ENCODE peak calls at places on chromosomes 16 and 17, in nine cellular contexts. J is neural progenitor cell, N is HCT116, Y is fibroblast of lung, W is MM.1S, P is hepatocyte, V is GM23248, H is PC-3, T is GM12878. K is an unnamed sample.
A peak's percentile ranks its signal among the peaks of the same experiment; 100 is the strongest.

GRCh38 chr17:7207120-7208001 is 12.3 kb downstream of the DLG4 start:
- DNase-seq in J (no peak), N (no peak), Y (peak; percentile 25), W (no peak), P (no peak), V (peak; percentile 73), H (no peak), T (no peak), K (no peak)

GRCh38 chr16:73063284-73063733 is 15.4 kb upstream of the ZFHX3 start:
- DNase-seq in J (no peak), N (no peak), Y (peak; percentile 1), W (no peak), P (no peak), V (no peak), H (no peak), T (no peak), K (no peak)

GRCh38 chr16:70705056-70705455 is 19.2 kb upstream of the MTSS2 start:
- DNase-seq in J (no peak), N (no peak), Y (peak; percentile 41), W (no peak), P (no peak), V (peak; percentile 88), H (no peak), T (no peak), K (no peak)

GRCh38 chr16:74446866-74447265 is 25.6 kb upstream of the CLEC18B start:
- DNase-seq in J (no peak), N (no peak), Y (no peak), W (no peak), P (no peak), V (no peak), H (no peak), T (no peak), K (no peak)

GRCh38 chr17:80558046-80558445 is 13.4 kb downstream of the RPTOR start:
- DNase-seq in J (no peak), N (no peak), Y (no peak), W (no peak), P (no peak), V (no peak), H (no peak), T (no peak), K (no peak)

GRCh38 chr16:86088816-86089215 is 189.9 kb downstream of the IRF8 start:
- DNase-seq in J (no peak), N (no peak), Y (no peak), W (no peak), P (no peak), V (no peak), H (no peak), T (no peak), K (no peak)

GRCh38 chr17:62140836-62141235 is 75.8 kb upstream of the MED13 start:
- DNase-seq in J (no peak), N (no peak), Y (no peak), W (no peak), P (no peak), V (no peak), H (no peak), T (no peak), K (no peak)

GRCh38 chr17:61325382-61326073 is 74.1 kb upstream of the TBX2 start:
- DNase-seq in J (no peak), N (no peak), Y (peak; percentile 63), W (no peak), P (no peak), V (peak; percentile 91), H (peak; percentile 82), T (no peak), K (no peak)

GRCh38 chr17:56109811-56110210 is 43.5 kb upstream of the ANKFN1 start:
- DNase-seq in J (no peak), N (no peak), Y (no peak), W (no peak), P (peak; percentile 2), V (no peak), H (no peak), T (no peak), K (no peak)

GRCh38 chr17:62680541-62681052 is 53.1 kb downstream of the MRC2 start:
- DNase-seq in J (no peak), N (no peak), Y (no peak), W (no peak), P (no peak), V (no peak), H (no peak), T (no peak), K (no peak)

GRCh38 chr16:5505093-5505887 is 407.7 kb upstream of the EEF2KMT start:
- DNase-seq in J (no peak), N (no peak), Y (no peak), W (no peak), P (no peak), V (no peak), H (no peak), T (no peak), K (no peak)

GRCh38 chr17:78142113-78142861 is 3.9 kb upstream of the C17orf99 start:
- DNase-seq in J (no peak), N (peak; percentile 97), Y (peak; percentile 69), W (no peak), P (peak; percentile 79), V (peak; percentile 71), H (peak; percentile 100), T (no peak), K (no peak)

GRCh38 chr17:78144146-78144719 is 2.0 kb upstream of the C17orf99 start:
- DNase-seq in J (no peak), N (no peak), Y (peak; percentile 59), W (peak; percentile 37), P (peak; percentile 80), V (peak; percentile 41), H (peak; percentile 89), T (no peak), K (no peak)

GRCh38 chr17:78144736-78145641 is 1.2 kb upstream of the C17orf99 start:
- DNase-seq in J (no peak), N (no peak), Y (no peak), W (no peak), P (no peak), V (no peak), H (peak; percentile 65), T (no peak), K (no peak)

GRCh38 chr17:78141437-78142112 is 4.6 kb upstream of the C17orf99 start:
- DNase-seq in J (no peak), N (no peak), Y (no peak), W (no peak), P (no peak), V (no peak), H (peak; percentile 25), T (no peak), K (no peak)

DNA sequence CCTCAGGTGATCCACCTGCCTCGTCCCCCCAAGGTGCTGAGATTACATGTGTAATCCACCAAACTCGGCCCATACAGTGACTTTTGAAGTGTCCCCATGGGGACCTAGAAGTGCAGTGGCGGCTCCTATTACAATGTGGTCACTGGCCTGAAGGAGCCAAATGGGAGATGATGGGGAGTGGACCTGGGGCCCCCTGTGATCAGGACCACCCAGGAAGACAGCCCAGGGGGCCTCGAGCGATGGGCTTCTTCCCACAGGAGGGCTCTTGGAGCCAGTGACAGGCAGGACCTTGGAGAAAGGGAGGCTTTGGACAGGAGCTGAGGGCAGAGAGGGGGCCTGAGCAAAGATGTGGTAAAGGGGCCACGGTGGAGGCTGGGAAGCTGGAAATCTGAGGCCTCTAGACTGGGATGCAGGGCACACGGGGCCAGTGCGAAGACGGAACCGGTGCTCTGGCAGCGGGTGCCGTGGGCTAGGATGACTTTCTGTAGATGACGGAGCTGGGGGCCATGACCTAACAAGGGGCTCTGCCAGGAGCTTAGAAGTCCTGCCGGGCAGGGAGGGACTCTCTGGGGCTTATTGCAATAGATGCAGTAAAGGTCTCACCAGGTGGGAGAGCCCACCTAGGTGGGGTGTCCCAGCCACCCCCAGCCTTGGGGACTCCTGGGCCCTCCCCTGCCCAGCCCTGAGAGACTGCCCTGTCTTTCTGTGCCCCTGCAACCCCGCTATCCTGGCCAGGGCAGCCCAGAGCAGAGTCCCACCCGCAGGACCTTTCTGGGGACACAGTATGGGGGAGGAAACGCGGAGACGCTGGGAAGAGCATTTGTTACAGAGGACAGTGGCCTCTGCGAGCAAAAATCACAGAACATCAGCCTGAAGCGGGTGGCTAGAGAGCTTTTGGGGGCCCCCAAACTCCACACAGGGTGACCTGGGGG is 2.7 kb upstream of the C17orf99 start:
- DNase-seq in J (no peak), N (no peak), Y (no peak), W (no peak), P (no peak), V (no peak), H (no peak), T (no peak), K (no peak)
- TF ChIP-seq EZH2 in J (no peak), N (no peak), Y (no peak), W (no peak), P (no peak), V (no peak), H (no peak), T (no peak), K (no peak)

GRCh38 chr17:75898065-75898464 is 1.3 kb upstream of the TRIM65 start:
- DNase-seq in J (no peak), N (no peak), Y (no peak), W (no peak), P (no peak), V (no peak), H (no peak), T (no peak), K (no peak)
- H3K27ac ChIP-seq in J (peak overlapping the region; percentile 8), N (peak overlapping the region; percentile 100), Y (no peak overlapping the region), W (no peak overlapping the region), P (no peak overlapping the region), V (no peak overlapping the region), H (no peak overlapping the region), T (no peak overlapping the region), K (peak overlapping the region; percentile 68)

DNA sequence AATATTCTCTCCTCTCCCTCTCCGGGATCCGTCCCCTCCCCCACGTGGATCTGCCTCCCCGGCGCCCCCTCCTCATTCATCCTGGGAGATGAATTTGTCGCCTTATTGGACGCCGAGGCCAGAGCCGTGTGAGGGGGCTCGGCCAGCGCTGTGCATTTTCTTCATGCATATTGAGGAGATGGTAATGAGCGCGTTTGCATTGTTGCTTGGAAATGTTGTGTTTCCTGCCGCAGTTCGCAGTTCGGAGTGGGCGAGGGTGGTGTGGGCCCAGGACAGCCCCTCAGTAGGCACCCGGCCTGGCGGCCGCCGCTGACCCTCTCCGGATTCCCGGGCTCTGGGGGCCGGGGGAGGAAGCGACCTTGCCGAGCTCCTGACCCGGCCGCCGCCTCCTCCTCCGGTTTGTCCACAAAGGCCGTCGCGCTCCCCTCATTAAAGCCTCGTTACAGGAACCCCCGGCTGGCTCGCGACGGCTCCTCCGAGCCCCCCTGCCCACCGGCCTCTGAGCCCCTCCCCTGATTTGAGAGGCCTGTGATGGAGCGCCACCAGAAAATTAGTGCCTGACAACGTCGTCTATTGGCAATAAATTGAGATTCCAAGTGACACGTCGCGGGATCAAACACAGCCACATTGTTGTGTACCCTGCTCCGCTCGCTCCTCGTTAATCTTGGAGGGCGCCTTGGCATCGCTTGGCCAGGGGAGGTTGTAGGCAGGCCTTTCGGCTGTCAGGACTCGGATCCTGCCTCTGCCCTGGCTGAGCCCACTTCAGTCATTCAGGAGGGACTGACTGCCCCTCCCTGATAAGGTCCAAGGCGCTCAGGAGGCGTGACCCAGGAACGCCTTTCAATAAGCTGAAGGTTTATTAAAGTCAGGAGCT is 4.8 kb upstream of the IRX3 start:
- DNase-seq in J (peak; percentile 64), N (no peak), Y (no peak), W (no peak), P (no peak), V (no peak), H (no peak), T (no peak), K (no peak)
- TF ChIP-seq EZH2 in J (peak; percentile 65), N (no peak), Y (no peak), W (no peak), P (peak; percentile 27), V (no peak), H (no peak), T (no peak), K (no peak)

DNA sequence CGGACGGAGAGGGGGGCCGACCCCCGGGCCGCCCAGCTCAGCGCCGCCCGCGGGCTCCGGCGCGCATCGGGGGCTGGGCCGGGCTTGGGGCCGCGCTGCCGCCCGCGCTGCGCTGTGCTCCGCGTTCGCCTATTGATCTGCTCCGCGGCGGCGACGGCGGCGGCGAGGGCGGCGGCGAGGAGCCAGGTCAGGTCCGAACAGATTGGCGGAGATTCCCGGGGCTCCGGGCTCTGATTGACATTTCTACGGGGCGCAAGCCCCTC is 589 bp downstream of the IRX3 start:
- DNase-seq in J (no peak), N (no peak), Y (no peak), W (no peak), P (no peak), V (no peak), H (no peak), T (no peak), K (no peak)
- H3K27ac ChIP-seq in J (no peak overlapping the region), N (no peak overlapping the region), Y (no peak overlapping the region), W (no peak overlapping the region), P (peak overlapping the region; percentile 77), V (peak overlapping the region; percentile 87), H (no peak overlapping the region), T (no peak overlapping the region), K (no peak overlapping the region)

K was measured in SK-N-MC.